ENCODE peak calls at places on chromosomes 7 and 10, in six cellular contexts. Z is activated CD4-positive, alpha-beta T cell treated with anti-CD3 and anti-CD28 coated beads, Interleukin-2, amount 10 ng/mL, durations not matched to agents 7 days and 5 days; N is fibroblast of the conjunctiva; M is mesothelial cell of epicardium; U is hypothalamus; P is GM23338. R is an unnamed sample.

GRCh38 chr10:92112462-92112861 is 178.4 kb downstream of the CPEB3 start:
- DNase-seq in Z (no peak), N (no peak), M (no peak), U (no peak), P (no peak), R (no peak)

GRCh38 chr7:127123220-127123619 is 129.5 kb downstream of the GRM8 start:
- DNase-seq in Z (no peak), N (no peak), M (no peak), U (no peak), P (no peak), R (no peak)

GRCh38 chr7:25864943-25865633 is 286.9 kb upstream of the NFE2L3 start:
- DNase-seq in Z (no peak), N (no peak), M (no peak), U (no peak), P (no peak), R (no peak)

GRCh38 chr10:103692421-103693069 is 162.8 kb downstream of the SH3PXD2A start:
- DNase-seq in Z (no peak), N (no peak), M (no peak), U (no peak), P (peak; percentile 70), R (no peak)

GRCh38 chr7:100472121-100472851 is 6.7 kb downstream of the TSC22D4 start:
- DNase-seq in Z (no peak), N (no peak), M (no peak), U (no peak), P (no peak), R (no peak)

GRCh38 chr10:71849461-71849908 is 1.6 kb downstream of the PSAP start:
- DNase-seq in Z (no peak), N (no peak), M (no peak), U (no peak), P (no peak), R (no peak)

GRCh38 chr7:70215491-70215890 is 617.2 kb downstream of the AUTS2 start:
- DNase-seq in Z (no peak), N (peak; percentile 34), M (no peak), U (no peak), P (no peak), R (no peak)

GRCh38 chr7:74083117-74083876 is at the start of gene LIMK1:
- DNase-seq in Z (peak; percentile 78), N (peak; percentile 50), M (peak; percentile 85), U (peak; percentile 39), P (peak; percentile 87), R (peak; percentile 71)

GRCh38 chr7:21355406-21355874 is 72.4 kb upstream of the SP4 start:
- DNase-seq in Z (peak; percentile 77), N (no peak), M (no peak), U (no peak), P (no peak), R (no peak)

GRCh38 chr10:30096564-30096963 is 37.2 kb upstream of the JCAD start:
- DNase-seq in Z (no peak), N (no peak), M (no peak), U (no peak), P (no peak), R (no peak)

GRCh38 chr10:822197-822596 is 109.3 kb downstream of the LARP4B start:
- DNase-seq in Z (no peak), N (no peak), M (no peak), U (no peak), P (no peak), R (no peak)

GRCh38 chr7:96069361-96069760 is 252.5 kb downstream of the SLC25A13 start:
- DNase-seq in Z (no peak), N (no peak), M (no peak), U (no peak), P (no peak), R (no peak)

GRCh38 chr10:30048768-30049507 is 10.4 kb downstream of the JCAD start:
- DNase-seq in Z (no peak), N (no peak), M (no peak), U (no peak), P (no peak), R (no peak)

GRCh38 chr7:28587211-28587610 is 174.9 kb downstream of the CREB5 start:
- DNase-seq in Z (no peak), N (peak; percentile 28), M (no peak), U (no peak), P (no peak), R (no peak)

GRCh38 chr7:5824297-5824610 is 42.8 kb upstream of the RNF216 start:
- DNase-seq in Z (peak; percentile 67), N (no peak), M (no peak), U (no peak), P (no peak), R (no peak)